ENCODE peak calls at places on chromosomes 11 and 22, in nine cellular contexts. U, F, R, V, W, S, Z, J and L are unnamed samples.

GRCh38 chr22:19709063-19709769 is 5.1 kb upstream of the SEPTIN5 start:
- DNase-seq in R (no peak), U (no peak), J (no peak), S (no peak), W (no peak), F (no peak), Z (no peak), V (peak), L (no peak)

GRCh38 chr11:46338988-46339666 is 8.1 kb upstream of the DGKZ start:
- DNase-seq in R (no peak), S (no peak), J (no peak), V (no peak), U (no peak), Z (peak), W (no peak), F (no peak), L (no peak)

GRCh38 chr11:71450507-71450906 is 2.3 kb upstream of the DHCR7 start:
- DNase-seq in W (no peak), R (no peak), Z (no peak), U (no peak), J (no peak), S (no peak), V (no peak), F (no peak), L (no peak)

GRCh38 chr11:15636520-15637065 is 521.9 kb downstream of the INSC start:
- DNase-seq in S (no peak), Z (no peak), W (no peak), F (no peak), J (no peak), V (no peak), R (no peak), U (no peak), L (no peak)

GRCh38 chr22:36211237-36211881 is 9.8 kb upstream of the APOL4 start:
- DNase-seq in J (no peak), U (no peak), W (no peak), Z (no peak), F (no peak), R (no peak), V (no peak), S (no peak), L (no peak)

GRCh38 chr11:120576606-120577005 is 65.1 kb downstream of the GRIK4 start:
- DNase-seq in S (no peak), F (no peak), U (no peak), Z (no peak), V (peak), R (no peak), J (no peak), W (no peak), L (no peak)

GRCh38 chr11:117127164-117127563 is 16.9 kb upstream of the PAFAH1B2 start:
- DNase-seq in J (no peak), V (no peak), Z (no peak), S (no peak), W (no peak), R (no peak), U (no peak), F (no peak), L (no peak)

GRCh38 chr11:100800202-100800601 is 113.1 kb downstream of the ARHGAP42 start:
- DNase-seq in R (no peak), F (no peak), U (no peak), W (no peak), Z (no peak), S (no peak), V (no peak), J (no peak), L (no peak)

GRCh38 chr11:104705475-104706195 is 192.6 kb downstream of the CASP12 start:
- DNase-seq in J (peak), F (no peak), W (no peak), R (peak), S (peak), V (peak), U (peak), Z (peak), L (no peak)

GRCh38 chr22:48959496-48959895 is 868.2 kb downstream of the BRD1 start:
- DNase-seq in F (no peak), U (no peak), W (no peak), Z (no peak), S (no peak), J (no peak), R (no peak), V (peak), L (no peak)

GRCh38 chr11:62687508-62688396 is 1.6 kb downstream of the LRRN4CL start:
- DNase-seq in V (no peak), S (no peak), F (no peak), U (no peak), W (no peak), R (no peak), J (no peak), Z (peak), L (no peak)

GRCh38 chr11:130449996-130450419 is 1.6 kb downstream of the ADAMTS15 start:
- DNase-seq in V (no peak), J (no peak), Z (peak), U (no peak), W (no peak), F (no peak), R (no peak), S (peak), L (no peak)

GRCh38 chr11:2266586-2267305 is 3.6 kb downstream of the ASCL2 start:
- DNase-seq in R (no peak), S (no peak), U (no peak), V (no peak), W (no peak), Z (no peak), J (no peak), F (no peak), L (no peak)

GRCh38 chr22:29689872-29690213 is 30.0 kb upstream of the CABP7 start:
- DNase-seq in F (peak), W (no peak), R (peak), J (peak), S (peak), V (peak), Z (peak), U (no peak), L (no peak)

GRCh38 chr22:33049125-33049729 is 9.0 kb downstream of the SYN3 start:
- DNase-seq in R (peak), U (peak), S (peak), W (no peak), V (peak), Z (peak), J (peak), F (peak), L (no peak)

GRCh38 chr11:113977701-113978100 is 2.8 kb downstream of the HTR3A start:
- DNase-seq in J (no peak), F (no peak), V (peak), U (no peak), S (no peak), Z (no peak), R (no peak), W (no peak), L (no peak)

GRCh38 chr11:130050272-130050671 is 19.4 kb upstream of the APLP2 start:
- DNase-seq in S (no peak), J (no peak), W (no peak), V (no peak), F (no peak), Z (peak), U (no peak), R (no peak), L (no peak)

GRCh38 chr11:123213307-123213708 is 18.3 kb upstream of the CLMP start:
- DNase-seq in W (no peak), Z (peak), J (no peak), F (no peak), S (no peak), R (no peak), V (no peak), U (no peak), L (no peak)

GRCh38 chr11:57786436-57786835 is 24.8 kb downstream of the CTNND1 start:
- DNase-seq in V (no peak), S (no peak), R (no peak), U (no peak), J (no peak), W (no peak), Z (no peak), F (no peak), L (no peak)

GRCh38 chr11:63553759-63554158 is 9.4 kb downstream of the PLAAT2 start:
- DNase-seq in S (no peak), J (peak), W (no peak), F (no peak), V (peak), R (peak), U (no peak), Z (no peak), L (no peak)

GRCh38 chr11:32935462-32936029 is 42.9 kb downstream of the QSER1 start:
- DNase-seq in U (no peak), W (no peak), F (no peak), V (no peak), R (no peak), S (no peak), J (no peak), Z (no peak), L (no peak)

GRCh38 chr22:19082793-19083192 is 39.4 kb downstream of the DGCR2 start:
- DNase-seq in Z (no peak), J (no peak), U (no peak), V (no peak), R (no peak), W (no peak), F (no peak), S (no peak), L (no peak)

GRCh38 chr22:47442821-47443220 is 680.4 kb downstream of the TBC1D22A start:
- DNase-seq in Z (no peak), U (no peak), V (no peak), J (no peak), S (no peak), W (no peak), R (no peak), F (no peak), L (no peak)

GRCh38 chr11:115301029-115301428 is 203.2 kb downstream of the CADM1 start:
- DNase-seq in R (no peak), F (no peak), Z (no peak), V (no peak), U (no peak), S (no peak), W (no peak), J (no peak), L (no peak)

GRCh38 chr11:60985991-60986915 is 14.8 kb downstream of the CD6 start:
- DNase-seq in U (peak), V (peak), R (peak), F (no peak), J (peak), S (peak), W (peak), Z (no peak), L (no peak)

GRCh38 chr11:1503708-1504104 is 17.1 kb upstream of the MOB2 start:
- DNase-seq in S (no peak), R (no peak), Z (no peak), J (no peak), U (no peak), W (no peak), F (no peak), V (no peak), L (no peak)

GRCh38 chr22:19815823-19816290 is 38.8 kb downstream of the GNB1L start:
- DNase-seq in W (no peak), U (no peak), R (no peak), V (no peak), J (no peak), Z (no peak), S (no peak), F (no peak), L (no peak)

GRCh38 chr11:130001491-130002351 is 914 bp downstream of the PRDM10 start:
- DNase-seq in J (peak), R (no peak), F (peak), U (no peak), V (no peak), Z (peak), S (peak), W (peak), L (no peak)

GRCh38 chr11:78806214-78807004 is 231.7 kb upstream of the NARS2 start:
- DNase-seq in U (no peak), V (no peak), R (no peak), J (no peak), F (no peak), W (no peak), S (no peak), Z (no peak), L (no peak)

GRCh38 chr11:114232400-114233070 is 63.7 kb upstream of the NNMT start:
- DNase-seq in F (no peak), J (no peak), U (no peak), Z (no peak), R (no peak), W (no peak), V (no peak), S (peak), L (no peak)

GRCh38 chr11:3865388-3866193 is 10.1 kb downstream of the STIM1 start:
- DNase-seq in Z (peak), W (no peak), J (no peak), R (no peak), V (no peak), U (no peak), F (no peak), S (no peak), L (no peak)

GRCh38 chr22:38827510-38827909 is 16.3 kb downstream of the NPTXR start:
- DNase-seq in V (no peak), U (no peak), S (no peak), Z (no peak), F (no peak), J (no peak), W (no peak), R (no peak), L (no peak)

GRCh38 chr11:93545566-93545965 is 2.4 kb upstream of the SMCO4 start:
- DNase-seq in R (no peak), U (no peak), J (no peak), V (no peak), F (no peak), W (no peak), Z (no peak), S (no peak), L (no peak)

GRCh38 chr11:72970557-72971118 is 156.4 kb downstream of the ATG16L2 start:
- DNase-seq in R (no peak), F (no peak), V (peak), Z (peak), J (no peak), W (no peak), U (no peak), S (no peak), L (no peak)

GRCh38 chr11:64045700-64046099 is 10.0 kb downstream of the FLRT1 start:
- DNase-seq in S (no peak), R (no peak), U (no peak), Z (no peak), F (no peak), J (no peak), W (no peak), V (no peak), L (no peak)

GRCh38 chr11:25094085-25094802 is 597.4 kb downstream of the LUZP2 start:
- DNase-seq in F (peak), Z (no peak), V (peak), W (no peak), U (no peak), S (no peak), R (no peak), J (no peak), L (no peak)

GRCh38 chr11:70503201-70503877 is 105.0 kb downstream of the CTTN start:
- DNase-seq in Z (peak), V (no peak), W (no peak), U (no peak), S (no peak), F (no peak), J (no peak), R (no peak), L (no peak)

GRCh38 chr11:126114486-126115252 is 52.0 kb upstream of the CDON start:
- DNase-seq in F (no peak), Z (peak), J (no peak), R (no peak), S (no peak), U (no peak), W (no peak), V (no peak), L (no peak)